ENCODE peak calls at places on chromosomes 3 and 15, in five cellular contexts. V is fibroblast of mammary gland; E is activated CD4-positive, alpha-beta T cell treated with anti-CD3 and anti-CD28 coated beads for 1 hour; N is RPMI7951; A is ovary. Q is an unnamed sample.

GRCh38 chr3:32467333-32468070 is 35.1 kb downstream of the CMTM6 start:
- DNase-seq in V (peak; percentile 57), E (peak; percentile 67), N (peak; percentile 47), A (peak; percentile 83), Q (peak; percentile 90)

GRCh38 chr15:60573936-60574335 is 95.0 kb upstream of the ICE2 start:
- DNase-seq in V (no peak), E (no peak), N (no peak), A (no peak), Q (no peak)

GRCh38 chr15:40856736-40857135 is 12.9 kb downstream of the SPINT1 start:
- DNase-seq in V (no peak), E (no peak), N (no peak), A (no peak), Q (no peak)

GRCh38 chr3:127011270-127011992 is 28.5 kb downstream of the PLXNA1 start:
- DNase-seq in V (peak; percentile 70), E (no peak), N (no peak), A (no peak), Q (peak; percentile 82)

GRCh38 chr3:114706591-114707224 is 412.9 kb downstream of the TIGIT start:
- DNase-seq in V (peak; percentile 87), E (no peak), N (peak; percentile 80), A (no peak), Q (no peak)

GRCh38 chr3:120013481-120013880 is 80.8 kb downstream of the GSK3B start:
- DNase-seq in V (no peak), E (no peak), N (no peak), A (no peak), Q (no peak)

GRCh38 chr15:82543155-82543554 is 2.9 kb upstream of the RPS17 start:
- DNase-seq in V (peak; percentile 85), E (no peak), N (no peak), A (no peak), Q (no peak)

GRCh38 chr3:152121292-152121654 is 147.5 kb upstream of the MBNL1 start:
- DNase-seq in V (peak; percentile 91), E (no peak), N (peak; percentile 74), A (no peak), Q (no peak)

GRCh38 chr3:43286886-43287301 is 554 bp downstream of the SNRK start:
- DNase-seq in V (peak; percentile 25), E (no peak), N (peak; percentile 33), A (no peak), Q (no peak)

GRCh38 chr3:101976473-101976872 is 127.2 kb downstream of the NFKBIZ start:
- DNase-seq in V (peak; percentile 29), E (no peak), N (peak; percentile 23), A (no peak), Q (no peak)

GRCh38 chr3:107630779-107631178 is 108.0 kb downstream of the BBX start:
- DNase-seq in V (peak; percentile 11), E (no peak), N (peak; percentile 13), A (no peak), Q (no peak)

GRCh38 chr15:70033529-70034140 is 64.1 kb downstream of the TLE3 start:
- DNase-seq in V (peak; percentile 50), E (no peak), N (peak; percentile 83), A (no peak), Q (no peak)

GRCh38 chr15:72285927-72286516 is 13.7 kb upstream of the PARP6 start:
- DNase-seq in V (no peak), E (peak; percentile 34), N (peak; percentile 60), A (no peak), Q (peak; percentile 58)

GRCh38 chr3:122406198-122406597 is 9.7 kb downstream of the WDR5B start:
- DNase-seq in V (no peak), E (no peak), N (no peak), A (no peak), Q (no peak)

GRCh38 chr3:189677667-189678066 is 46.5 kb downstream of the TP63 start:
- DNase-seq in V (no peak), E (no peak), N (peak; percentile 77), A (no peak), Q (no peak)

GRCh38 chr3:46466273-46466672 is 1.6 kb upstream of the LTF start:
- DNase-seq in V (no peak), E (no peak), N (no peak), A (no peak), Q (peak; percentile 44)

GRCh38 chr3:9405756-9406155 is 8.3 kb downstream of the SETD5 start:
- DNase-seq in V (no peak), E (no peak), N (no peak), A (no peak), Q (no peak)

GRCh38 chr3:172666873-172667694 is 43.8 kb downstream of the NCEH1 start:
- DNase-seq in V (peak; percentile 79), E (peak; percentile 60), N (peak; percentile 81), A (peak; percentile 42), Q (no peak)

GRCh38 chr3:19866751-19867347 is 67.2 kb downstream of the EFHB start:
- DNase-seq in V (peak; percentile 58), E (no peak), N (peak; percentile 54), A (no peak), Q (no peak)

GRCh38 chr3:36700537-36701248 is 63.7 kb downstream of the DCLK3 start:
- DNase-seq in V (peak; percentile 80), E (no peak), N (peak; percentile 69), A (peak; percentile 57), Q (peak; percentile 72)

GRCh38 chr3:46440531-46441294 is 24.0 kb downstream of the LTF start:
- DNase-seq in V (no peak), E (no peak), N (peak; percentile 29), A (no peak), Q (no peak)

GRCh38 chr15:79243723-79244122 is 38.8 kb upstream of the ANKRD34C start:
- DNase-seq in V (no peak), E (no peak), N (peak; percentile 22), A (no peak), Q (peak; percentile 70)

GRCh38 chr15:101017041-101017754 is 98.0 kb downstream of the LRRK1 start:
- DNase-seq in V (no peak), E (no peak), N (no peak), A (no peak), Q (no peak)

GRCh38 chr3:150278843-150279341 is 129.2 kb upstream of the TSC22D2 start:
- DNase-seq in V (no peak), E (no peak), N (peak; percentile 73), A (no peak), Q (no peak)

GRCh38 chr15:48962662-48963523 is 826 bp downstream of the SHC4 start:
- DNase-seq in V (peak; percentile 48), E (no peak), N (peak; percentile 62), A (peak; percentile 40), Q (peak; percentile 45)

GRCh38 chr3:129399895-129400357 is 28.5 kb downstream of the EFCAB12 start:
- DNase-seq in V (peak; percentile 41), E (no peak), N (no peak), A (no peak), Q (no peak)

GRCh38 chr3:128462341-128462910 is 4.3 kb downstream of the DNAJB8 start:
- DNase-seq in V (no peak), E (no peak), N (no peak), A (no peak), Q (peak; percentile 39)

GRCh38 chr3:169085827-169086226 is 577.7 kb downstream of the MECOM start:
- DNase-seq in V (peak; percentile 94), E (no peak), N (peak; percentile 88), A (no peak), Q (no peak)

Q was measured in right cardiac atrium.